ENCODE peak calls at places on chromosome 5, in five cellular contexts. I is HepG2, U is A549, Q is K562, L is GM12878. A is an unnamed sample.

GRCh38 chr5:164119806-164120440 is 614.5 kb downstream of the MAT2B start:
- DNase-seq in I (peak), Q (no peak), U (peak), L (no peak), A (peak)

GRCh38 chr5:22998362-22998761 is 145.2 kb upstream of the CDH12 start:
- DNase-seq in U (no peak), L (no peak), I (no peak), Q (no peak), A (no peak)

GRCh38 chr5:127313847-127314473 is 23.4 kb downstream of the MEGF10 start:
- DNase-seq in I (peak), U (peak), L (no peak), Q (peak), A (peak)

GRCh38 chr5:177495243-177496060 is 2.0 kb downstream of the PDLIM7 start:
- DNase-seq in I (peak), L (no peak), U (peak), Q (no peak), A (peak)

GRCh38 chr5:59485629-59486439 is 407.7 kb downstream of the PDE4D start:
- DNase-seq in I (no peak), L (no peak), Q (no peak), U (peak), A (no peak)

GRCh38 chr5:5277118-5277517 is 137.0 kb downstream of the ADAMTS16 start:
- DNase-seq in L (no peak), I (no peak), U (no peak), Q (no peak), A (no peak)

GRCh38 chr5:2165203-2165602 is 282.5 kb upstream of the IRX4 start:
- DNase-seq in L (no peak), U (no peak), I (no peak), Q (no peak), A (no peak)

GRCh38 chr5:107553063-107553676 is 117.6 kb downstream of the EFNA5 start:
- DNase-seq in I (no peak), U (peak), Q (no peak), L (no peak), A (peak)

GRCh38 chr5:138111937-138112336 is 27.3 kb downstream of the NME5 start:
- DNase-seq in U (no peak), L (no peak), I (no peak), Q (no peak), A (peak)

GRCh38 chr5:164475339-164475977 is 970.0 kb downstream of the MAT2B start:
- DNase-seq in U (peak), I (peak), Q (no peak), L (no peak), A (peak)

GRCh38 chr5:1522601-1523479 is 920 bp downstream of the LPCAT1 start:
- DNase-seq in U (no peak), I (no peak), Q (peak), L (no peak), A (no peak)

GRCh38 chr5:33300209-33300742 is 140.5 kb upstream of the TARS1 start:
- DNase-seq in U (no peak), I (no peak), L (peak), Q (no peak), A (no peak)

GRCh38 chr5:13814293-13814692 is 130.2 kb downstream of the DNAH5 start:
- DNase-seq in L (no peak), Q (no peak), U (no peak), I (no peak), A (peak)

GRCh38 chr5:160462167-160462566 is 40.5 kb downstream of the PTTG1 start:
- DNase-seq in I (no peak), L (peak), U (no peak), Q (no peak), A (no peak)

GRCh38 chr5:154603978-154604679 is 126.1 kb upstream of the HAND1 start:
- DNase-seq in U (no peak), L (no peak), Q (no peak), I (no peak), A (peak)

GRCh38 chr5:179128976-179129375 is 68.8 kb downstream of the ZNF354C start:
- DNase-seq in U (no peak), L (no peak), I (no peak), Q (no peak), A (no peak)

GRCh38 chr5:77431719-77432118 is 60.4 kb downstream of the WDR41 start:
- DNase-seq in Q (no peak), U (no peak), L (no peak), I (no peak), A (peak)

GRCh38 chr5:141199359-141200235 is at the start of gene PCDHB11:
- DNase-seq in U (peak), L (no peak), I (peak), Q (no peak), A (no peak)

GRCh38 chr5:65535529-65535987 is 27.4 kb downstream of the CENPK start:
- DNase-seq in I (no peak), L (no peak), Q (no peak), U (no peak), A (peak)

GRCh38 chr5:121691478-121691877 is 160.2 kb upstream of the FTMT start:
- DNase-seq in U (peak), L (no peak), I (peak), Q (peak), A (no peak)

GRCh38 chr5:178318893-178319292 is 86.3 kb upstream of the PHYKPL start:
- DNase-seq in Q (no peak), U (no peak), L (no peak), I (no peak), A (no peak)

GRCh38 chr5:23352437-23352836 is 155.0 kb upstream of the PRDM9 start:
- DNase-seq in I (peak), U (peak), L (no peak), Q (no peak), A (no peak)

GRCh38 chr5:74648835-74649286 is 8.3 kb upstream of the ENC1 start:
- DNase-seq in U (peak), I (peak), L (no peak), Q (peak), A (peak)

GRCh38 chr5:3845249-3845648 is 249.6 kb downstream of the IRX1 start:
- DNase-seq in I (peak), L (no peak), Q (no peak), U (no peak), A (no peak)
- TF ChIP-seq BHLHE40 in I (no peak), L (no peak), Q (no peak), U (no peak), A (no peak)

GRCh38 chr5:91024727-91025126 is 358.4 kb downstream of the ARRDC3 start:
- DNase-seq in L (no peak), I (no peak), U (no peak), Q (peak), A (no peak)
- TF ChIP-seq RAD21 in L (no peak), I (no peak), U (no peak), Q (no peak), A (no peak)

GRCh38 chr5:139877129-139877597 is 81.6 kb downstream of the PSD2 start:
- DNase-seq in Q (no peak), L (no peak), I (no peak), U (no peak), A (no peak)
- TF ChIP-seq BHLHE40 in Q (no peak), L (no peak), I (no peak), U (no peak), A (no peak)

GRCh38 chr5:168920019-168920813 is 341.0 kb upstream of the PANK3 start:
- DNase-seq in I (no peak), Q (no peak), U (no peak), L (no peak), A (no peak)
- TF ChIP-seq RAD21 in I (no peak), Q (no peak), U (no peak), L (no peak), A (no peak)

A was measured in IMR-90.